ENCODE peak calls at places on chromosomes 7 and 10, in nine cellular contexts. X is upper lobe of left lung, P is GM12891, V is Panc1, Q is SK-N-SH, W is K562, M is breast epithelium, B is transverse colon, Y is HCT116. H is an unnamed sample.

GRCh38 chr7:327991-328702 is 38.2 kb downstream of the FOXL3 start:
- DNase-seq in X (no peak), P (no peak), V (no peak), Q (no peak), W (no peak), M (no peak), B (no peak), Y (no peak), H (no peak)

GRCh38 chr10:100836891-100837290 is 75.9 kb upstream of the SLF2 start:
- DNase-seq in X (no peak), P (no peak), V (no peak), Q (no peak), W (no peak), M (no peak), B (no peak), Y (no peak), H (no peak)

GRCh38 chr10:86730227-86730626 is 26.2 kb upstream of the BMPR1A start:
- DNase-seq in X (no peak), P (no peak), V (no peak), Q (peak), W (no peak), M (no peak), B (peak), Y (no peak), H (no peak)

GRCh38 chr7:23106491-23106800 is 861 bp downstream of the KLHL7 start:
- DNase-seq in X (no peak), P (no peak), V (no peak), Q (peak), W (no peak), M (no peak), B (peak), Y (no peak), H (peak)

GRCh38 chr10:130664526-130664925 is 528.3 kb downstream of the GLRX3 start:
- DNase-seq in X (no peak), P (no peak), V (no peak), Q (no peak), W (no peak), M (no peak), B (no peak), Y (no peak), H (no peak)

GRCh38 chr7:88919484-88920131 is 124.1 kb upstream of the TEX47 start:
- DNase-seq in X (no peak), P (no peak), V (no peak), Q (no peak), W (no peak), M (no peak), B (no peak), Y (no peak), H (no peak)

GRCh38 chr7:47336178-47337020 is 245.5 kb downstream of the TNS3 start:
- DNase-seq in X (peak), P (no peak), V (no peak), Q (no peak), W (no peak), M (peak), B (no peak), Y (no peak), H (no peak)

GRCh38 chr10:61798711-61799110 is 102.8 kb upstream of the ARID5B start:
- DNase-seq in X (no peak), P (no peak), V (no peak), Q (no peak), W (no peak), M (no peak), B (no peak), Y (no peak), H (no peak)

GRCh38 chr10:129223363-129223762 is 243.7 kb upstream of the MGMT start:
- DNase-seq in X (no peak), P (no peak), V (no peak), Q (no peak), W (no peak), M (no peak), B (no peak), Y (no peak), H (no peak)

GRCh38 chr10:14545827-14546226 is 215.1 kb upstream of the FRMD4A start:
- DNase-seq in X (no peak), P (no peak), V (no peak), Q (no peak), W (no peak), M (no peak), B (no peak), Y (no peak), H (no peak)

GRCh38 chr10:125085281-125085680 is 75.1 kb downstream of the CTBP2 start:
- DNase-seq in X (no peak), P (no peak), V (no peak), Q (no peak), W (no peak), M (no peak), B (no peak), Y (no peak), H (no peak)

GRCh38 chr10:125084191-125085186 is 75.9 kb downstream of the CTBP2 start:
- DNase-seq in X (no peak), P (no peak), V (peak), Q (peak), W (no peak), M (peak), B (no peak), Y (peak), H (no peak)

GRCh38 chr10:125082881-125083575 is 77.3 kb downstream of the CTBP2 start:
- DNase-seq in X (no peak), P (no peak), V (no peak), Q (no peak), W (no peak), M (no peak), B (no peak), Y (no peak), H (no peak)

GRCh38 chr10:125081931-125082330 is 78.4 kb downstream of the CTBP2 start:
- DNase-seq in X (no peak), P (no peak), V (no peak), Q (no peak), W (no peak), M (no peak), B (no peak), Y (no peak), H (no peak)

DNA sequence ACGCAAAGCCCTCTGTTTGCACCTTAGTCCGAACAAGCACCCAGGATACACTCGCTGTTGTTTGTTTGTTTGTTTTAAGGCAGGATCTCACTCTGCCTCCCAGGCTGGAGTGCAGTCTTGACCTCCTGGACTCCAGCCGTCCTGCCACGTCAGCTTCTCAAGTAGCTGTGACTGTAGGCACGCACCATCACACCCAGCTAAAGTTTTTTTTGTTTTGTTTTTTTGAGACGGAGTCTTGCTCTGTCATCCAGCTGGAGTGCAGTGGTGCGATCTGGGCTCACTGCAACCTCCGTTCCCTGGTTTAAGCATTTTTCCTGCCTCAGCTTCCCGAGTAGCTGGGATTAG is 76.8 kb downstream of the CTBP2 start:
- DNase-seq in X (no peak), P (no peak), V (peak), Q (no peak), W (no peak), M (no peak), B (no peak), Y (no peak), H (no peak)
- TF ChIP-seq POLR2AphosphoS5 in X (peak), P (no peak), V (no peak), Q (no peak), W (no peak), M (no peak), B (no peak), Y (no peak), H (no peak)

DNA sequence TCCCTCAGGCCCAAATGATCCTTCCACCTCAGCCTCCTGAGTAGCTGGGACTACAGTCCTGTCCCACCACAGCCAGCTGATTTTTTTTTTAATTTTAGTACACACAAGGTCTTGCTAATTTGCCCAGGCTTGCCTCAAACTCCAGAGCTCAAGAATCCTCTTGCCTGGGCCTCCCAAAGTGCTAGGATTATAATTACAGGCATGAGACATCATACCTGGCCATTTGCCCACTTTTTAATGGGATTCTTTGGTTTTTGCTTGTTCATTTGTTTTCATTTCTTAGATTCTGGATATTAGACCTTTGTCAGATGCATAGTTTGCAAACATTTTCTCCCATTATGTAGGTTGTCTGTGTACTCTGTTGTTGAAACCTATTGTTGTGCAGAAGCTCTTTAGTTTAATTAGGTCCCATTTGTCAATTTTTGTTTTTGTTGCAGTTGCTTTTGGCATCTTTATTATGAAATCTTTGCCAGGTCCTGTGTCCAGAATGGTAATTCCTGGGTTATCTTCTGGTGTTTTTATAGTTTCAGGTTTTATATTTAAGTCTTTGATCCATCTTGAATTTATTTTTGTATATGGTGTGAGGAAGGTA is 95.2 kb downstream of the GLCCI1 start:
- DNase-seq in X (no peak), P (no peak), V (no peak), Q (no peak), W (no peak), M (no peak), B (no peak), Y (no peak), H (no peak)
- TF ChIP-seq POLR2AphosphoS5 in X (no peak), P (no peak), V (no peak), Q (no peak), W (no peak), M (no peak), B (no peak), Y (no peak), H (no peak)

GRCh38 chr7:111784311-111784710 is 222.0 kb upstream of the IMMP2L start:
- DNase-seq in X (no peak), P (no peak), V (no peak), Q (no peak), W (no peak), M (no peak), B (no peak), Y (no peak), H (no peak)

GRCh38 chr7:111780527-111780926 is 218.2 kb upstream of the IMMP2L start:
- DNase-seq in X (no peak), P (no peak), V (no peak), Q (no peak), W (no peak), M (no peak), B (no peak), Y (no peak), H (no peak)

GRCh38 chr7:111784971-111785575 is 222.8 kb upstream of the IMMP2L start:
- DNase-seq in X (no peak), P (no peak), V (no peak), Q (no peak), W (no peak), M (no peak), B (no peak), Y (no peak), H (no peak)

GRCh38 chr7:111788426-111788825 is 226.1 kb upstream of the IMMP2L start:
- DNase-seq in X (no peak), P (no peak), V (no peak), Q (no peak), W (no peak), M (no peak), B (no peak), Y (no peak), H (no peak)

GRCh38 chr7:111783867-111784266 is 221.6 kb upstream of the IMMP2L start:
- DNase-seq in X (no peak), P (no peak), V (no peak), Q (no peak), W (no peak), M (no peak), B (no peak), Y (no peak), H (no peak)
- TF ChIP-seq POLR2AphosphoS5 in X (no peak), P (no peak), V (no peak), Q (no peak), W (no peak), M (no peak), B (no peak), Y (no peak), H (no peak)

DNA sequence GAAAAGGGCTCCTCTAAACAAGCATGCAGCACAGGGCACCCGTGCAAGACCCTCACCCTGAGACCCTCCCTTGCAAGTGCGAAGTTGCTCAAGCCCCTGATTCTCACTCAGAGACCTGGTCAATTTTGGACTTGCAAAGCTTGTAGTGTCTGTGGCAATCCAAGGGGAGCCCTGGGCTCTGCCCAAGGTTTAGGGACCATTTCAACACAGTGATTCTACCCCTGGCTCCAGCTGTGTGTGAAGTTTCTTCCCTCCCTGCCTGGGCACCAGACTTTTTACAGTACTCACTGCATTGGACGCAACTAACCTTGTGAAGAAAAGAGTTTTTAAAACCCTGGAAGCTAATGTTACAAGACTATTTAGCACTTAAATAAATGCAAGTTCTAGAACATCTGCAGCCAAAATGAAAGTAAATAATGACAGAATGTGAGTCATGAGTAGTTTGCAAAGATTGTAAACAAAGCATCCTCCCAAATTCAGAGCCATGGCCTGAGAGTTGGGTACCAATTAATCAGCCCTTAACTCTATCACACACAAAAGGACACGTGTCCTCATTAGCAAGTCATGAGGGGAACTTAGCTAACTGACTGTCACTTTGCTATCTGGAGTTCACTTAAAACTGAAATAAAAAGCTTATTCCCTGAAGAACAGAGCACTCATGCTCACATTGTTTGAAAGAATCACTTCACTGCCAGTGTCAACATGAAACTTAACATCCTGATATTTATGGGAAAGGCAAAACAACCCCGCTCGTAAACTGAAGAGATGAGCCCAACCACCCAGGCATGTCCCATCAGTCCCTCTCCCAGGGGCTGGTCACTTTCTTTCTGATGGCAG is 48.1 kb downstream of the RGS10 start:
- DNase-seq in X (no peak), P (no peak), V (peak), Q (no peak), W (no peak), M (no peak), B (no peak), Y (no peak), H (no peak)
- TF ChIP-seq POLR2AphosphoS5 in X (no peak), P (no peak), V (no peak), Q (no peak), W (no peak), M (no peak), B (peak), Y (no peak), H (no peak)

GRCh38 chr10:10831085-10831484 is 186.6 kb upstream of the CELF2 start:
- DNase-seq in X (no peak), P (no peak), V (peak), Q (no peak), W (no peak), M (no peak), B (peak), Y (no peak), H (no peak)
- TF ChIP-seq POLR2AphosphoS5 in X (peak), P (no peak), V (no peak), Q (no peak), W (no peak), M (no peak), B (peak), Y (no peak), H (no peak)

H was measured in GM12892.